ENCODE peak calls at places on chromosomes 5 and 9, in nine cellular contexts. M is transverse colon, Y is right atrium auricular region, N is lung, Q is GM23338, U is mesenchymal stem cell, V is foreskin keratinocyte, B is adrenal gland, E is ovary. X is an unnamed sample.

GRCh38 chr5:120539471-120539870 is 75.4 kb downstream of the PRR16 start:
- DNase-seq in M (no peak), Y (no peak), N (no peak), Q (no peak), U (no peak), V (peak), B (no peak), E (no peak), X (no peak)

GRCh38 chr9:13331320-13331719 is 51.8 kb upstream of the MPDZ start:
- DNase-seq in M (no peak), Y (no peak), N (no peak), Q (no peak), U (no peak), V (no peak), B (no peak), E (no peak), X (no peak)

GRCh38 chr5:40480392-40480791 is 199.3 kb upstream of the PTGER4 start:
- DNase-seq in M (no peak), Y (no peak), N (no peak), Q (no peak), U (no peak), V (no peak), B (no peak), E (no peak), X (no peak)

GRCh38 chr5:17620627-17621026 is 10.4 kb downstream of the TAF11L12 start:
- DNase-seq in M (no peak), Y (no peak), N (no peak), Q (peak), U (no peak), V (no peak), B (no peak), E (no peak), X (no peak)

GRCh38 chr9:98807811-98808195 is 333 bp downstream of the GALNT12 start:
- DNase-seq in M (peak), Y (no peak), N (no peak), Q (peak), U (peak), V (no peak), B (no peak), E (no peak), X (no peak)

GRCh38 chr9:124754289-124754688 is 16.8 kb downstream of the NR6A1 start:
- DNase-seq in M (no peak), Y (no peak), N (no peak), Q (no peak), U (peak), V (no peak), B (no peak), E (no peak), X (no peak)

GRCh38 chr9:21559402-21560280 is 77.5 kb upstream of the IFNE start:
- DNase-seq in M (peak), Y (no peak), N (no peak), Q (peak), U (peak), V (peak), B (no peak), E (peak), X (no peak)

GRCh38 chr9:73050062-73050814 is 97.4 kb upstream of the ALDH1A1 start:
- DNase-seq in M (no peak), Y (no peak), N (no peak), Q (peak), U (peak), V (no peak), B (no peak), E (no peak), X (no peak)

GRCh38 chr5:96509721-96510383 is 76.8 kb upstream of the PCSK1 start:
- DNase-seq in M (no peak), Y (no peak), N (no peak), Q (no peak), U (peak), V (peak), B (peak), E (no peak), X (peak)

GRCh38 chr5:139949710-139950109 is 93.4 kb downstream of the NRG2 start:
- DNase-seq in M (no peak), Y (peak), N (peak), Q (peak), U (no peak), V (no peak), B (no peak), E (no peak), X (no peak)

GRCh38 chr5:170353946-170354345 is 35.2 kb downstream of the KCNMB1 start:
- DNase-seq in M (no peak), Y (no peak), N (no peak), Q (no peak), U (no peak), V (no peak), B (no peak), E (no peak), X (no peak)

GRCh38 chr5:61425918-61426317 is 93.9 kb downstream of the ZSWIM6 start:
- DNase-seq in M (no peak), Y (no peak), N (no peak), Q (no peak), U (no peak), V (no peak), B (no peak), E (no peak), X (no peak)

GRCh38 chr9:109166771-109167601 is at the start of gene FRRS1L:
- DNase-seq in M (no peak), Y (no peak), N (no peak), Q (peak), U (no peak), V (no peak), B (peak), E (peak), X (no peak)

GRCh38 chr5:148986636-148987035 is 76.2 kb downstream of the SH3TC2 start:
- DNase-seq in M (no peak), Y (no peak), N (no peak), Q (no peak), U (peak), V (peak), B (no peak), E (no peak), X (peak)

GRCh38 chr9:104863180-104863883 is 64.6 kb downstream of the ABCA1 start:
- DNase-seq in M (peak), Y (no peak), N (no peak), Q (peak), U (peak), V (peak), B (peak), E (peak), X (no peak)

GRCh38 chr9:101398335-101398929 is at the start of the genes MRPL50 and ZNF189:
- DNase-seq in M (peak), Y (peak), N (peak), Q (peak), U (peak), V (peak), B (peak), E (peak), X (peak)

GRCh38 chr5:72390836-72391235 is 70.7 kb downstream of the PTCD2 start:
- DNase-seq in M (no peak), Y (no peak), N (no peak), Q (no peak), U (no peak), V (no peak), B (no peak), E (no peak), X (no peak)

DNA sequence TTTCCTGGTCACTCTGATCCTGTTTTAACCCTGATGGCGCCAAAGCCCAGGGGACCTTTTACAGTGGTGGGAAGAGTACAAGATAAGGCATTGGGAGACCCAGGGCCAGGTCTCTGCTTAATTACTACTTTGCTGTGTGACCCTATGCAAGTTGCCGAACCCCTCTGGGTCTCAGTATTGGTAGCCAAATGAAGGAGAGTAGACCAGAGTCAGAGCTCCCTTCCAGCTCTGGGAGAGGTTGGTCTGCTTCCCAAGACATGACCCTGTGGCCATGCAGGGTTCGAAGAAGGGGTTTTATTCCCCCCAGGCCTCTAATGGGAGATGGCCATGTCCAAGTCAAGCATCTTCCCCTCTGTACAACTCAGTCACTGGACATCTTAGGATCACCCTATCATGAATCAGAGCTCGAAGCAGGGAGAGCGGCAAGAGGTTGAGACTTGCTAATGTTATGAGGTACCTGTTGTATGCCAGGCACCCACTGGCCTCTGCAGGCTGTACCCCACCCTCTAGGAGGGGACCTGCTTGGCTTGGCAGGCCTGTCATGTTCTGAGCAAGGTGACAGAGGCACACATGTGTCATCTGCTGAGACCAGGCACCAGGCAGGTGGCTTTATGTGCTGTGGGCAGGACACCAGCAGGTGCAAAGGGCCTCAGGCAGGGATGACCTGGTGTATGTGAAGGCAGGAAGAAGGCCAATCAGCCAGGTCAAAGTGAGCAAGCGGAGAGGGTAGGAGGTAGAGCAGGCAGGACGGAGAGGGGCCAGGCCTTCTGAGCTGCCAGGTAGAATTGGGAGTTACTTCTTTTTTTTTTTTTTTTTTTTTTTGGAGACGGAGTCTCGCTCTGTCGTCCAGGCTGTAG is 60.5 kb upstream of the RPL26L1 start:
- DNase-seq in M (no peak), Y (no peak), N (no peak), Q (no peak), U (no peak), V (no peak), B (no peak), E (peak), X (no peak)
- H3K27ac ChIP-seq in M (peak), Y (peak), N (peak), Q (no peak), U (peak), V (peak), B (peak), E (peak), X (peak)

DNA sequence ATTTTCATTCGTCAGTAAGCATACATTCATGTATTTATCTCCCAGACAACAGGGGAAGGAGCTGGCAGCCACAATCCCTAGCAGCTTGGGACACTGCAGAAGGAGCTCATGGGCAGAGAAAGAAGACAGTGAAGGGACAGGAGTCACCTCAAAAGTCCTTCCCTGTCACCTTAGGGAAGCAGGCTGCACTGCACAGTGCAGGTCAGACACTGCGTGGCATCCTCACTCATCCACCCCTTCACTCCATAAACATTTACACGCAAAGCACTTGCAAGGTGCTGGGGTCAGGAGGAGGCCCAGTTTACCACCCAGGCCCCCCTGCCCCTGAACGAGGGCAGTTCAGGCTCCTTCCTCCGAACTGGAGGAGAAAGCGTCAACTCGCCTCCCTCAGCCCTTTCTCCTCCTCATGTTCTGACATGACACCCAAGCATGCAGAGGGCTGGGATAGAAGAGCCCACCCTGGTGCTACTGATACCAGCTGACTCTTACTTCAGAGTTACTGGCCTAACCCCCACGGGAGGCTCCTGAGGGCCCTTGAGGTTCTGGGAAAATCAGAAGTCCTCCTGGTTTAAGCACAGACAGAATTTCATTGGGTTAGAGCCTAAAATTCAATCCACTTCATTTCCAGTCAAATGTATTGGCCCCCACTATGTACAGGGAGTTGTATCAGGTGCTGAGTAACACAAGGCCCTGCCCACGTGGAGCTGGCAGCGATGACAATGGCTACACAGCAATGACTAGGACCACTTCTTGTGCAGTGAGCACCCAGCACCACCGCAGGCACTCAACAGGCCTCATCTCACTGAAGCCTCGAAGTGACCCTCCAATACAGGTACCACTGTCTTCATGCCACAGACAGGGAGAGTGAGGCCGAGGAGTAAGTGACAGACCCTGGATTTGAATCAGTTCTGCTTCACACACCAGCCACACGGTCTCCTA is 70.4 kb downstream of the RAPGEF1 start:
- DNase-seq in M (no peak), Y (no peak), N (no peak), Q (no peak), U (no peak), V (no peak), B (no peak), E (no peak), X (no peak)
- H3K27ac ChIP-seq in M (peak), Y (peak), N (peak), Q (no peak), U (peak), V (no peak), B (peak), E (no peak), X (no peak)

GRCh38 chr9:127865645-127866464 is 11.4 kb upstream of the ENG start:
- DNase-seq in M (no peak), Y (no peak), N (no peak), Q (no peak), U (no peak), V (no peak), B (no peak), E (no peak), X (no peak)
- H3K27ac ChIP-seq in M (no peak), Y (peak), N (peak), Q (no peak), U (peak), V (no peak), B (no peak), E (no peak), X (no peak)

GRCh38 chr5:143231973-143232812 is 171.3 kb downstream of the NR3C1 start:
- DNase-seq in M (no peak), Y (no peak), N (no peak), Q (no peak), U (no peak), V (no peak), B (no peak), E (no peak), X (no peak)
- H3K27ac ChIP-seq in M (no peak), Y (no peak), N (peak), Q (no peak), U (no peak), V (peak), B (no peak), E (no peak), X (no peak)

DNA sequence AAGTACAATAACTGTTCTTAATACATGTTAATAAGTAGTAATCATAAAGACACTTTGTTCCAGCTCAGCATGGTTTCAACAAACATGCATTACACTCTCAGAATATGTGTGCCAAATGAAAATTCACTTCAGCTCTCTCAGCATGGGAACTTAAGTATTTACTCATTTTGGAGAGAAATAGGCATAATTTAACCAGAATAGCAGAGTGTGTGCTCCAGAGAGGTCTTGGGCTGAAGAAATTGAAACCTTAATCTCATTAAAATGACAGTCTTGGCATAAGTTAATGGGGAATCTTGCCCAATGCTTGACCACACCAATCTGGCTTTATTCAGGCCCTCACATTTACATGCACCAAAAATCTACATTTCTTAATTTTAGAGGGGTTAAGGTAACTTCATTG is 11.0 kb upstream of the LOX start:
- DNase-seq in M (no peak), Y (no peak), N (no peak), Q (no peak), U (no peak), V (no peak), B (no peak), E (no peak), X (no peak)
- H3K27ac ChIP-seq in M (no peak), Y (no peak), N (no peak), Q (no peak), U (peak), V (no peak), B (no peak), E (no peak), X (no peak)

DNA sequence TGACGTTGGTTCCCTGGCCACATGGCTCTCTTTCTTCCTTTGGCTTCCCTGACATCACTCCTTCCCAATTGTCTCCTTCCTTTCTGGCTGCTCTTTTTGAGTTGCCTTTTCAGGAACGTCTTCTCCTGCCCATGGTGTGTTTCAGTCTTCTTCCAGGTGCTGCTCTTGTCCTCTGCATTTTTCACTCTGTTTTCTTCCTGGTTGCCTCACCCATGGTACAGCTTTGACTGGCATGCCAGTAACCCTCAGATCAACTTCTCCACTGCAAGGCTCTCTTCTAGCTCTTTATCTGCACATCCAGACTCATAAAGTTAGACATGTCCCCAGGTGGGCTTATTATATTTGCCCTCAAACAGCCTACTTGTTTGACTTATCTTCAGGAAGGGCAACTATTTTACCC is 91.0 kb upstream of the ANKH start:
- DNase-seq in M (no peak), Y (no peak), N (no peak), Q (no peak), U (no peak), V (no peak), B (no peak), E (no peak), X (no peak)
- H3K27ac ChIP-seq in M (no peak), Y (no peak), N (no peak), Q (no peak), U (no peak), V (no peak), B (no peak), E (no peak), X (no peak)

DNA sequence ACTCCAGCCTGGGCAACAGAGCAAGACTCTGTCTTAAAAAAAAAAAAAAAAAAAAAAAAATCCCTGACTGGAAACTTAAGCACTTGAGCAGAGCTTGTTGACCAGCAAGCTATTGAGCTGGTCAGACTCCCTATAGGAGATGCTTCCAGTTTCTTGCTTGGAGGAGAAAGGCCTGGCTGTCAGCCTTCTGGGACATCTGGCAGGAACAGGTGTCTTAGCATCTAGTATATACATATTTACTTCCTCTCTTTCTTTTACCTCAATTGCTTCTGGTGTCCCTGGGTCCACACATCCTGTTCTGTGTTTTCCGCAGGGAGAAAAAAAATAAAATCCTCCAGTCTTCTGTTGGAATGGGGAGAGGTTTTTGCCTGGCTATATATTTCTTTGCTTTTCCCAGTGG is 60.1 kb downstream of the PRKACG start:
- DNase-seq in M (no peak), Y (no peak), N (no peak), Q (no peak), U (no peak), V (no peak), B (no peak), E (no peak), X (no peak)
- H3K27ac ChIP-seq in M (no peak), Y (no peak), N (no peak), Q (no peak), U (no peak), V (no peak), B (no peak), E (no peak), X (no peak)

DNA sequence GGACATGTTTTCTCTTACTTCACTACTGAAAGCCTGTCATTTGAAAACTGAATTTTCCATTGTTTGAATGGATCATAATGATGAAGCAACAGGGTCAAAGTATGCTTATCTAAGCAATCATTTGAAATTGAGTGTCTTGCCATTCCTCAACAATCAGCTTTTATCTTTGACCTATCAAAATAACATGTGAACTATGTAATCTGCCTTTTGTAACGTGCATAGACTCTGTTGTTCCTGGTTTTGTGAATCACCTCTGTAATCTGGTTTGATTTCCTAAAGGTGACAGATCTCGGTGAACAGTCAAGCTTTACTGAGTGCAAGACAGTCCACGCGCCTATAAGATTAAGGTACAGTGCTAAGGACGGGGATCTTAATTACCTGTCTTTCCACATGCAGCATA is 3.3 kb downstream of the MEF2C start:
- DNase-seq in M (no peak), Y (no peak), N (no peak), Q (no peak), U (no peak), V (no peak), B (no peak), E (no peak), X (no peak)
- H3K27ac ChIP-seq in M (peak), Y (peak), N (peak), Q (no peak), U (no peak), V (no peak), B (peak), E (no peak), X (no peak)

GRCh38 chr5:88786217-88786560 is 96.8 kb downstream of the MEF2C start:
- DNase-seq in M (no peak), Y (no peak), N (no peak), Q (no peak), U (no peak), V (peak), B (no peak), E (no peak), X (no peak)
- H3K27ac ChIP-seq in M (peak), Y (peak), N (no peak), Q (peak), U (peak), V (peak), B (peak), E (peak), X (peak)

GRCh38 chr5:80246995-80247729 is 8.7 kb downstream of the SERINC5 start:
- DNase-seq in M (peak), Y (peak), N (peak), Q (peak), U (peak), V (peak), B (peak), E (peak), X (peak)

GRCh38 chr5:80251636-80252035 is 4.2 kb downstream of the SERINC5 start:
- DNase-seq in M (no peak), Y (no peak), N (no peak), Q (no peak), U (no peak), V (peak), B (peak), E (no peak), X (peak)

GRCh38 chr5:80248378-80248777 is 7.5 kb downstream of the SERINC5 start:
- DNase-seq in M (no peak), Y (no peak), N (no peak), Q (no peak), U (no peak), V (no peak), B (no peak), E (no peak), X (no peak)

GRCh38 chr5:80249876-80250275 is 6.0 kb downstream of the SERINC5 start:
- DNase-seq in M (no peak), Y (no peak), N (no peak), Q (peak), U (peak), V (no peak), B (no peak), E (no peak), X (no peak)

DNA sequence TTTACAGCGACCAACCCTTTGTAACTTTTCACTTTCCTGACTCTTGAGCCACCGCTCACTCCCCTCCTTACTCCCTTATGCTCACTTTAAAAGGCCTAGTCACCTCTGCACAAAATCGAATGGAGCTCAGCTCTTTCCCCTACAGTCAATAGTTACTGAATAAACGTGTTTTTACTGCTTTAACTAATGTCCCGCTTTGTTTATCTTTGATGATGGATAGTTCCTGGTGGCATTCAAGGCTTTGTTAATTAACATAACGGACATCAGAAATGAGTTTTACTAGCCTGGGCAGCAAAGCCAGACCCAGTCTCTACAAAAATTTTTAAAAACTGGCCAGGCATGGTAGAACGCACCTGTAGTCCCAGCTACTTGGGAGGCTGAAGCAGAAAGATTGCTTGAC is 5.0 kb downstream of the SERINC5 start:
- DNase-seq in M (no peak), Y (no peak), N (no peak), Q (no peak), U (no peak), V (no peak), B (no peak), E (no peak), X (no peak)
- H3K27ac ChIP-seq in M (peak), Y (no peak), N (no peak), Q (no peak), U (no peak), V (no peak), B (peak), E (no peak), X (no peak)